ENCODE peak calls at places on chromosomes 11 and 22, in seven cellular contexts. O, G, N, Z, D, A and L are unnamed samples.
A peak's percentile ranks its signal among the peaks of the same experiment; 100 is the strongest.

GRCh38 chr11:16815047-16815767 is 76.8 kb downstream of the C11orf58 start:
- DNase-seq in O (no peak), G (peak; percentile 74), N (no peak), Z (peak; percentile 86), D (peak; percentile 71), A (peak; percentile 84), L (no peak)

GRCh38 chr11:106152013-106152412 is 74.6 kb downstream of the AASDHPPT start:
- DNase-seq in O (no peak), G (no peak), N (peak; percentile 6), Z (no peak), D (peak; percentile 38), A (peak; percentile 7), L (peak; percentile 9)

GRCh38 chr11:72015511-72016061 is 16.9 kb downstream of the IL18BP start:
- DNase-seq in O (no peak), G (no peak), N (peak; percentile 28), Z (no peak), D (no peak), A (peak; percentile 19), L (no peak)

GRCh38 chr11:57255618-57256017 is 18.6 kb upstream of the APLNR start:
- DNase-seq in O (no peak), G (no peak), N (peak; percentile 45), Z (no peak), D (no peak), A (peak; percentile 23), L (no peak)

GRCh38 chr22:48021946-48022345 is 1259.5 kb downstream of the TBC1D22A start:
- DNase-seq in O (no peak), G (no peak), N (no peak), Z (no peak), D (no peak), A (no peak), L (no peak)

GRCh38 chr11:94557391-94557790 is 9.8 kb upstream of the PIWIL4 start:
- DNase-seq in O (no peak), G (no peak), N (no peak), Z (no peak), D (no peak), A (no peak), L (no peak)

GRCh38 chr11:43576834-43577521 is 103.6 kb upstream of the HSD17B12 start:
- DNase-seq in O (no peak), G (no peak), N (peak; percentile 43), Z (no peak), D (no peak), A (peak; percentile 55), L (no peak)

GRCh38 chr22:36367479-36367878 is 20.3 kb downstream of the MYH9 start:
- DNase-seq in O (no peak), G (no peak), N (no peak), Z (no peak), D (peak; percentile 56), A (no peak), L (no peak)

GRCh38 chr22:47071078-47071811 is 308.8 kb downstream of the TBC1D22A start:
- DNase-seq in O (no peak), G (no peak), N (no peak), Z (no peak), D (no peak), A (no peak), L (no peak)

GRCh38 chr11:103987631-103988594 is 48.5 kb upstream of the DDI1 start:
- DNase-seq in O (no peak), G (no peak), N (no peak), Z (no peak), D (no peak), A (peak; percentile 43), L (no peak)

GRCh38 chr11:111253131-111253530 is 7.6 kb downstream of the POU2AF2 start:
- DNase-seq in O (no peak), G (no peak), N (no peak), Z (no peak), D (no peak), A (no peak), L (no peak)

GRCh38 chr11:131710511-131710910 is 340.1 kb downstream of the NTM start:
- DNase-seq in O (no peak), G (no peak), N (no peak), Z (no peak), D (no peak), A (no peak), L (no peak)

GRCh38 chr11:128775513-128775912 is 81.6 kb downstream of the FLI1 start:
- DNase-seq in O (no peak), G (no peak), N (peak; percentile 36), Z (no peak), D (no peak), A (no peak), L (no peak)

GRCh38 chr11:69342588-69343330 is 48.8 kb downstream of the MYEOV start:
- DNase-seq in O (peak; percentile 43), G (no peak), N (no peak), Z (no peak), D (no peak), A (no peak), L (no peak)

GRCh38 chr22:38418589-38418988 is 36.4 kb downstream of the KCNJ4 start:
- DNase-seq in O (no peak), G (no peak), N (no peak), Z (no peak), D (no peak), A (no peak), L (no peak)

GRCh38 chr11:86811637-86812321 is 11.4 kb downstream of the PRSS23 start:
- DNase-seq in O (no peak), G (no peak), N (peak; percentile 84), Z (no peak), D (peak; percentile 63), A (peak; percentile 62), L (no peak)

GRCh38 chr11:70503878-70504240 is 105.5 kb downstream of the CTTN start:
- DNase-seq in O (no peak), G (no peak), N (no peak), Z (peak; percentile 30), D (no peak), A (no peak), L (no peak)

DNA sequence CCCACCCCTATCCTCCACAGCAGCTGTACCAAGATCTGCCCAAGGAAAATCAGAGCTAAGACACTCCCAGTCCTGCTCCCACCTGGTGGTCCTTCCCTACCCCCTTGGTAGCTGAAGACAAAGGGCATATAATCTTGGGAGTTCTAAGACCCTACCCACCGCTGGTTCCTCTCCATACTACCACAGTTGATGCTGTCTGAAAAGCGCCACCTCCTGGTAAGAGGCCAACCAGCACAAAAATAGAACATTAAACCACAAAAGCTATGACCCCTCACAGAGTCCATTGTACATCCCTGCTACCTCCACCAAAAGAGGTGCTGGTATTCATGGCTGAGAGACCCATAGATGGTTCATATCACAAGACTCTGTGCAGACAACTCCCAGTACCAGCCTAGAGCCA is 161.5 kb upstream of the ARHGAP42 start:
- DNase-seq in O (no peak), G (no peak), N (no peak), Z (no peak), D (no peak), A (no peak), L (no peak)
- TF ChIP-seq CTCF in O (no peak), G (no peak), N (peak; percentile 30), Z (no peak), D (no peak), A (no peak), L (no peak)

GRCh38 chr11:66700337-66700736 is 22.6 kb upstream of the RBM4B start:
- DNase-seq in O (no peak), G (no peak), N (no peak), Z (no peak), D (no peak), A (no peak), L (no peak)
- H3K4me3 ChIP-seq in O (no peak overlapping the region), G (no peak overlapping the region), N (no peak overlapping the region), Z (no peak overlapping the region), D (no peak overlapping the region), A (no peak overlapping the region), L (no peak overlapping the region)

DNA sequence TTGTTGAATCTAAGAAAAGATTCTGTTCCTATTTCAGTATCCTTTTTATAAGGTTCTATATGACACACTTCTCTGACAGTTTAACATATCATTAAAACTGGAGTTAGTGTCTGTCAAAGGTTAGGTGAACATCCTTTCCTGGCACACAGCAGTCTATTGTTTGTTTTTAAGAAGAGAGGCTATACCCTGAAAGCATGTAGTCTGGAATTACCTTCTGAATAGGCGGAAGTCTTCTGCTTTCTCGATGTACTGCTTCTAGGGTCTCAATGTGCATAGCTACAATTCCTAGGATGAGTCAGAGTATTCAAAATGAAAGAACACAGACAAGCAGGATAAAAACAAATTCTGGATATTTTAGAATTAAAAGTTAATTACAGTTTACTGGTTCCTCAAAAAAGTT is 188.6 kb downstream of the SWAP70 start:
- DNase-seq in O (no peak), G (no peak), N (peak; percentile 35), Z (no peak), D (no peak), A (no peak), L (no peak)
- H3K36me3 ChIP-seq in O (no peaks in the 10 kb centered on the region), G (peaks cover 65% of the 10 kb centered on the region), N (no peaks in the 10 kb centered on the region), Z (peaks cover 24% of the 10 kb centered on the region), D (no peaks in the 10 kb centered on the region), A (peaks cover 4% of the 10 kb centered on the region), L (no peaks in the 10 kb centered on the region)

DNA sequence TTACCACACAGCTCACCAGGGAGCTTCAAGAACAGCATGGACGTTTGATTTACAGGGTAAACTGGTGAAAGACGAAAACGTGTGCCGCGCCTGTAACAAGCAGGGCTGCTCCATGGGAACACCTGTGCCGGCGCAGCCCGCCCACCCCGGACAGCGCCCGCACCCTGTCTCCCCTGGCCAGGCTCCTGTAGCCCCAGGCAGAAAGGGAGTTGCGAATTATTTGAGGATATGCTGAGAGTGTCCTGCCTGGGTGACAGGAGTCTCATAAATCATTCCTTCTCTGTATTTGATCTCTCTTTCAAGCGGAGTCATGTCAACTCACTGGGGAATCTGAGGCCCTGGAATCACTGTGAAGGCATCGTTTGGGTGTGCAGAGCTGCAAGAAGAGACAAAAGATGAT is 804.3 kb downstream of the OPCML start:
- DNase-seq in O (no peak), G (no peak), N (no peak), Z (no peak), D (no peak), A (no peak), L (no peak)
- TF ChIP-seq CTCF in O (no peak), G (no peak), N (no peak), Z (no peak), D (no peak), A (no peak), L (no peak)

GRCh38 chr22:43343262-43343988 is at the start of gene SCUBE1:
- DNase-seq in O (peak; percentile 56), G (peak; percentile 65), N (no peak), Z (no peak), D (peak; percentile 46), A (no peak), L (no peak)
- H3K4me3 ChIP-seq in O (no peak within 1 kb of the TSS), G (peak within 1 kb of the TSS; percentile 25), N (no peak within 1 kb of the TSS), Z (peak within 1 kb of the TSS; percentile 33), D (no peak within 1 kb of the TSS), A (no peak within 1 kb of the TSS), L (no peak within 1 kb of the TSS)

GRCh38 chr22:50286701-50287318 is 16.6 kb upstream of the MAPK11 start:
- DNase-seq in O (no peak), G (no peak), N (no peak), Z (no peak), D (no peak), A (no peak), L (no peak)
- H3K36me3 ChIP-seq in O (no peaks in the 10 kb centered on the region), G (peaks cover 64% of the 10 kb centered on the region), N (peaks cover 62% of the 10 kb centered on the region), Z (peaks cover 80% of the 10 kb centered on the region), D (peaks cover 14% of the 10 kb centered on the region), A (peaks cover 71% of the 10 kb centered on the region), L (peaks cover 68% of the 10 kb centered on the region)

GRCh38 chr22:19766506-19767426 is 6.2 kb downstream of the TBX1 start:
- DNase-seq in O (peak; percentile 59), G (peak; percentile 50), N (peak; percentile 9), Z (no peak), D (peak; percentile 46), A (no peak), L (no peak)
- TF ChIP-seq CTCF in O (peak; percentile 27), G (no peak), N (peak; percentile 43), Z (no peak), D (peak; percentile 16), A (no peak), L (peak; percentile 32)